ENCODE peak calls at places on chromosome 20, in four cellular contexts. One of them, this sample, is unnamed.

GRCh38 chr20:20255104-20255503 is 112.8 kb upstream of the INSM1 start:
- DNase-seq in IMR-90: no peak
- DNase-seq in astrocyte of the spinal cord: no peak
- DNase-seq in progenitor cell of endocrine pancreas: no peak
- DNase-seq in this sample: no peak

GRCh38 chr20:32507998-32508774 is 76.9 kb downstream of the NOL4L start:
- DNase-seq in IMR-90: no peak
- DNase-seq in astrocyte of the spinal cord: no peak
- DNase-seq in progenitor cell of endocrine pancreas: no peak
- DNase-seq in this sample: no peak

GRCh38 chr20:2206957-2207769 is 88.6 kb upstream of the TGM3 start:
- DNase-seq in IMR-90: peak
- DNase-seq in astrocyte of the spinal cord: peak
- DNase-seq in progenitor cell of endocrine pancreas: peak
- DNase-seq in this sample: peak

GRCh38 chr20:34043025-34043424 is 49.3 kb downstream of the RALY start:
- DNase-seq in IMR-90: no peak
- DNase-seq in astrocyte of the spinal cord: no peak
- DNase-seq in progenitor cell of endocrine pancreas: no peak
- DNase-seq in this sample: no peak

GRCh38 chr20:58022711-58023110 is 205.7 kb downstream of the ANKRD60 start:
- DNase-seq in IMR-90: no peak
- DNase-seq in astrocyte of the spinal cord: no peak
- DNase-seq in progenitor cell of endocrine pancreas: no peak
- DNase-seq in this sample: no peak

GRCh38 chr20:1323830-1324597 is 4.9 kb downstream of the SDCBP2 start:
- DNase-seq in IMR-90: no peak
- DNase-seq in astrocyte of the spinal cord: no peak
- DNase-seq in progenitor cell of endocrine pancreas: no peak
- DNase-seq in this sample: peak

GRCh38 chr20:17896247-17896723 is 72.3 kb downstream of the SNX5 start:
- DNase-seq in IMR-90: no peak
- DNase-seq in astrocyte of the spinal cord: no peak
- DNase-seq in progenitor cell of endocrine pancreas: no peak
- DNase-seq in this sample: no peak

GRCh38 chr20:4136078-4136966 is 121.0 kb upstream of the RNF24 start:
- DNase-seq in IMR-90: peak
- DNase-seq in astrocyte of the spinal cord: no peak
- DNase-seq in progenitor cell of endocrine pancreas: no peak
- DNase-seq in this sample: no peak

GRCh38 chr20:24965065-24965919 is 16.2 kb downstream of the CST7 start:
- DNase-seq in IMR-90: no peak
- DNase-seq in astrocyte of the spinal cord: no peak
- DNase-seq in progenitor cell of endocrine pancreas: no peak
- DNase-seq in this sample: no peak

GRCh38 chr20:64136004-64136710 is 28.1 kb upstream of the MYT1 start:
- DNase-seq in IMR-90: no peak
- DNase-seq in astrocyte of the spinal cord: no peak
- DNase-seq in progenitor cell of endocrine pancreas: no peak
- DNase-seq in this sample: no peak

GRCh38 chr20:17614812-17615644 is 45.2 kb downstream of the DSTN start:
- DNase-seq in IMR-90: no peak
- DNase-seq in astrocyte of the spinal cord: no peak
- DNase-seq in progenitor cell of endocrine pancreas: no peak
- DNase-seq in this sample: no peak

GRCh38 chr20:32652739-32653526 is 20.8 kb downstream of the C20orf203 start:
- DNase-seq in IMR-90: peak
- DNase-seq in astrocyte of the spinal cord: peak
- DNase-seq in progenitor cell of endocrine pancreas: peak
- DNase-seq in this sample: peak

GRCh38 chr20:15857131-15857784 is 716.0 kb downstream of the KIF16B start:
- DNase-seq in IMR-90: no peak
- DNase-seq in astrocyte of the spinal cord: no peak
- DNase-seq in progenitor cell of endocrine pancreas: no peak
- DNase-seq in this sample: no peak

GRCh38 chr20:45372646-45373352 is 5.3 kb downstream of the TP53TG5 start:
- DNase-seq in IMR-90: no peak
- DNase-seq in astrocyte of the spinal cord: no peak
- DNase-seq in progenitor cell of endocrine pancreas: no peak
- DNase-seq in this sample: no peak

GRCh38 chr20:61430228-61430624 is 178.2 kb downstream of the CDH4 start:
- DNase-seq in IMR-90: no peak
- DNase-seq in astrocyte of the spinal cord: no peak
- DNase-seq in progenitor cell of endocrine pancreas: no peak
- DNase-seq in this sample: no peak

GRCh38 chr20:1841554-1842140 is 53.6 kb upstream of the SIRPA start:
- DNase-seq in IMR-90: peak
- DNase-seq in astrocyte of the spinal cord: no peak
- DNase-seq in progenitor cell of endocrine pancreas: no peak
- DNase-seq in this sample: no peak

GRCh38 chr20:34473262-34473883 is 42.8 kb upstream of the DYNLRB1 start:
- DNase-seq in IMR-90: peak
- DNase-seq in astrocyte of the spinal cord: peak
- DNase-seq in progenitor cell of endocrine pancreas: peak
- DNase-seq in this sample: no peak

GRCh38 chr20:55004044-55004443 is 528.7 kb downstream of the DOK5 start:
- DNase-seq in IMR-90: no peak
- DNase-seq in astrocyte of the spinal cord: no peak
- DNase-seq in progenitor cell of endocrine pancreas: no peak
- DNase-seq in this sample: no peak

GRCh38 chr20:44754554-44754953 is 8.9 kb downstream of the KCNK15 start:
- DNase-seq in IMR-90: no peak
- DNase-seq in astrocyte of the spinal cord: no peak
- DNase-seq in progenitor cell of endocrine pancreas: no peak
- DNase-seq in this sample: no peak

GRCh38 chr20:46622125-46622524 is 29.1 kb downstream of the SLC13A3 start:
- DNase-seq in IMR-90: no peak
- DNase-seq in astrocyte of the spinal cord: no peak
- DNase-seq in progenitor cell of endocrine pancreas: no peak
- DNase-seq in this sample: no peak

GRCh38 chr20:21719592-21720214 is 14.2 kb downstream of the PAX1 start:
- DNase-seq in IMR-90: peak
- DNase-seq in astrocyte of the spinal cord: peak
- DNase-seq in progenitor cell of endocrine pancreas: no peak
- DNase-seq in this sample: peak

GRCh38 chr20:25032478-25033183 is 25.3 kb downstream of the ACSS1 start:
- DNase-seq in IMR-90: no peak
- DNase-seq in astrocyte of the spinal cord: peak
- DNase-seq in progenitor cell of endocrine pancreas: no peak
- DNase-seq in this sample: no peak

GRCh38 chr20:19617256-19617655 is 140.8 kb upstream of the RIN2 start:
- DNase-seq in IMR-90: no peak
- DNase-seq in astrocyte of the spinal cord: no peak
- DNase-seq in progenitor cell of endocrine pancreas: no peak
- DNase-seq in this sample: no peak

GRCh38 chr20:3326779-3327521 is 80.5 kb downstream of the DNAAF9 start:
- DNase-seq in IMR-90: no peak
- DNase-seq in astrocyte of the spinal cord: no peak
- DNase-seq in progenitor cell of endocrine pancreas: no peak
- DNase-seq in this sample: no peak

GRCh38 chr20:46122071-46122470 is 4.0 kb downstream of the CD40 start:
- DNase-seq in IMR-90: peak
- DNase-seq in astrocyte of the spinal cord: peak
- DNase-seq in progenitor cell of endocrine pancreas: no peak
- DNase-seq in this sample: no peak

GRCh38 chr20:25050082-25050481 is 7.9 kb downstream of the ACSS1 start:
- DNase-seq in IMR-90: no peak
- DNase-seq in astrocyte of the spinal cord: no peak
- DNase-seq in progenitor cell of endocrine pancreas: no peak
- DNase-seq in this sample: no peak

GRCh38 chr20:3902041-3902440 is 12.9 kb downstream of the PANK2 start:
- DNase-seq in IMR-90: no peak
- DNase-seq in astrocyte of the spinal cord: no peak
- DNase-seq in progenitor cell of endocrine pancreas: no peak
- DNase-seq in this sample: no peak

GRCh38 chr20:25398363-25399037 is 7.9 kb upstream of the ABHD12 start:
- DNase-seq in IMR-90: no peak
- DNase-seq in astrocyte of the spinal cord: no peak
- DNase-seq in progenitor cell of endocrine pancreas: no peak
- DNase-seq in this sample: no peak

GRCh38 chr20:11158589-11158988 is 484.8 kb upstream of the JAG1 start:
- DNase-seq in IMR-90: no peak
- DNase-seq in astrocyte of the spinal cord: no peak
- DNase-seq in progenitor cell of endocrine pancreas: no peak
- DNase-seq in this sample: no peak

GRCh38 chr20:41786158-41786557 is 168.0 kb upstream of the CHD6 start:
- DNase-seq in IMR-90: peak
- DNase-seq in astrocyte of the spinal cord: peak
- DNase-seq in progenitor cell of endocrine pancreas: no peak
- DNase-seq in this sample: no peak

GRCh38 chr20:3358676-3359340 is 48.7 kb downstream of the DNAAF9 start:
- DNase-seq in IMR-90: no peak
- DNase-seq in astrocyte of the spinal cord: no peak
- DNase-seq in progenitor cell of endocrine pancreas: no peak
- DNase-seq in this sample: no peak

GRCh38 chr20:18032977-18033892 is 24.5 kb downstream of the OVOL2 start:
- DNase-seq in IMR-90: peak
- DNase-seq in astrocyte of the spinal cord: no peak
- DNase-seq in progenitor cell of endocrine pancreas: no peak
- DNase-seq in this sample: no peak

GRCh38 chr20:63128367-63128766 is 87.6 kb downstream of the YTHDF1 start:
- DNase-seq in IMR-90: no peak
- DNase-seq in astrocyte of the spinal cord: no peak
- DNase-seq in progenitor cell of endocrine pancreas: no peak
- DNase-seq in this sample: peak

GRCh38 chr20:38126146-38126912 is 38.7 kb downstream of the TGM2 start:
- DNase-seq in IMR-90: no peak
- DNase-seq in astrocyte of the spinal cord: no peak
- DNase-seq in progenitor cell of endocrine pancreas: no peak
- DNase-seq in this sample: no peak

GRCh38 chr20:6120491-6120988 is 2.3 kb downstream of the FERMT1 start:
- DNase-seq in IMR-90: no peak
- DNase-seq in astrocyte of the spinal cord: no peak
- DNase-seq in progenitor cell of endocrine pancreas: no peak
- DNase-seq in this sample: no peak

GRCh38 chr20:208937-209566 is 18.0 kb upstream of the DEFB129 start:
- DNase-seq in IMR-90: peak
- DNase-seq in astrocyte of the spinal cord: peak
- DNase-seq in progenitor cell of endocrine pancreas: no peak
- DNase-seq in this sample: no peak

GRCh38 chr20:25203089-25203488 is 7.6 kb downstream of the ENTPD6 start:
- DNase-seq in IMR-90: no peak
- DNase-seq in astrocyte of the spinal cord: no peak
- DNase-seq in progenitor cell of endocrine pancreas: no peak
- DNase-seq in this sample: no peak

GRCh38 chr20:43389839-43390626 is 67.7 kb upstream of the SRSF6 start:
- DNase-seq in IMR-90: no peak
- DNase-seq in astrocyte of the spinal cord: no peak
- DNase-seq in progenitor cell of endocrine pancreas: no peak
- DNase-seq in this sample: no peak
- TF ChIP-seq CTCF in IMR-90: peak
- TF ChIP-seq CTCF in astrocyte of the spinal cord: no peak
- TF ChIP-seq CTCF in progenitor cell of endocrine pancreas: peak
- TF ChIP-seq CTCF in this sample: peak

DNA sequence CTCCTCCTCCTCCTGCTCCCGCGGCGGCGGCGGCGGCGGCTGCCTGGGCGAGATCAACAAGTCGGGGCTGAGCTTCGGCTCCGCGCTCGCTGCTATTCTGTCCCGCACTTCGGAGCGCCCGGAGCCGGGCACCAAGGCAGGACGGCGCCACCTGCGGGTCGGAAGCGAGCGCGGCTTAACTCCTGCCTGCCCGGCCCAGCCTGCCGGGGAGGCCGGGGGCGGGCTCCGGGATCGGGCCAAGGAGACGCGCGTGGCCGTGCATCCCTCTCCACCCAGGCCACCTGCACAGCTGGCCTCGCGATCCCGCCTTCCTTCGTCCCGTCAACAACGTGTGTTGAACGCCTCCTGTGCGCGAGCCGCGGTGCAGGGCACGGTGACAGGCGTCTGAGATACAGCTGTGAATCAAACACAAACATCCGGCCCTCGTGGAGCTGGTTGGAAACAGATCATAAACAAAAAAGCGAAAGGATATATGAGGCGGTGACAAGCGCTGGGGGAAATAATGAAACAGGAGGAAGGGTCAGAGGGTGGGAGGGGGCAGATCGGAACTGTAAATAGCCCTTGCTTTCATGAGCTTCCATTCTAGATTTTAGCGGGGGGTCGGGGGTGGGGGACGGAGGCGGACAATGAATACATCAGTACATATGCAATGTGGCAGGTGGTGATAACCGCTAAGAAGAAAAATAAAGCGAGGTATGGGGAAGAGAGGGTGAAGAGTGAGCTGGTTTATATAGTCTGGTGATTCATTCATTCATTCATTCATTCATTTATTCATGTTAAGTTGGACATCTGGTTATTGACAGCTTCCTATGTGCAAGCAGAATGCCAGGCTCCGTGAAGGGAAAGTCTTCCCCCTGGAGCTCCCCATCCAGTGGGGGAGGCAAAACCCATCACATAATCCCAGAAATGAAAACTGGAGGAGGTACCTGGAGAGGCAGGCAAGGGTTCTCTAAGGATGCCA is 2.0 kb upstream of the KCNB1 start:
- DNase-seq in IMR-90: peak
- DNase-seq in astrocyte of the spinal cord: peak
- DNase-seq in progenitor cell of endocrine pancreas: peak
- DNase-seq in this sample: peak
- TF ChIP-seq CTCF in IMR-90: peak
- TF ChIP-seq CTCF in astrocyte of the spinal cord: peak
- TF ChIP-seq CTCF in progenitor cell of endocrine pancreas: peak
- TF ChIP-seq CTCF in this sample: peak

DNA sequence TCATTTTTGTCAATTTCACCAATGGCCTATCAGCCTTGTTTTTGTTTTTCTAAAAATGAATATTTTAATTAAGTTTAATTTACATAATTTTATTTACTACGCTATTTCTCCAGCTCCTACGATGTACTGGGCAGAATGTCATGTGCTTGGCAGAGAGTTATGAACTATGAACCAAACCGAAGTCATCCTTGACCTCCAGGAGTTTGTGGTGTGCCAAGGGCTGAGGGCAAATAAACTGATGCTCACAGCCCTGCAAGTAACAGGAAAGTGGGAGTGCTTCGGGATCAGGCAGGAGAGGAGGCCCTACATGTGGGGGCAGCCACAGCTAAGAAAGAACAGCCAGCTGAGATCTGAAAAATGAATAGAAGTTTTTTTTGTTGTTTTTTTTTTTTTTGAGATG is 38.6 kb downstream of the ZNF217 start:
- DNase-seq in IMR-90: no peak
- DNase-seq in astrocyte of the spinal cord: no peak
- DNase-seq in progenitor cell of endocrine pancreas: no peak
- DNase-seq in this sample: no peak
- TF ChIP-seq CTCF in IMR-90: no peak
- TF ChIP-seq CTCF in astrocyte of the spinal cord: no peak
- TF ChIP-seq CTCF in progenitor cell of endocrine pancreas: no peak
- TF ChIP-seq CTCF in this sample: no peak

DNA sequence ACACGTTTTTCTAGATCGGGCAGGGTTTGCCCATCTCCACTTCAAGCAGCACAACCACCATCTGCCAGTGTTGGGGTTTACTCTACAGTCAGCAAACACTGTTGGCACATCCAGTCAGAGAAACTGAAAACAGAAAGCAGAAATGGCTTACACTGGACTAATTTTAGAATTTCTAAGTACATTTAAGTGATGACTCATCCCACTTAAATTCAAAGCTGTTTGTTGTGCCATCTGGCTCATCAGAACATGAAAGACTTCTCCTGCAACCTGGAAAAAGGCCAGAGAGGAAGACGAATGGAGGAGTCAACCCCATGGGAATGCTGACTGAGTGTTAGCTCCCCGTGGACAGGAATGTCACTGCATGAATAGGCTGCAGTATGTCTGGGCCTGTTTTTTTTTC is 21.8 kb downstream of the FAM209B start:
- DNase-seq in IMR-90: peak
- DNase-seq in astrocyte of the spinal cord: peak
- DNase-seq in progenitor cell of endocrine pancreas: no peak
- DNase-seq in this sample: no peak
- TF ChIP-seq CTCF in IMR-90: no peak
- TF ChIP-seq CTCF in astrocyte of the spinal cord: no peak
- TF ChIP-seq CTCF in progenitor cell of endocrine pancreas: no peak
- TF ChIP-seq CTCF in this sample: no peak

This sample was measured in mesothelial cell of epicardium.